ENCODE peak calls at places on chromosomes 3 and 15, in ten cellular contexts. One of them, this sample, is unnamed.
A peak's percentile ranks its signal among the peaks of the same experiment; 100 is the strongest.

GRCh38 chr3:69204315-69204957 is 82.0 kb upstream of the LMOD3 start:
- DNase-seq in effector CD4-positive, alpha-beta T cell: no peak
- DNase-seq in myocyte: peak; percentile 14
- DNase-seq in AG09309: no peak
- DNase-seq in aorta: no peak
- DNase-seq in NCI-H187: no peak
- DNase-seq in esophagus muscularis mucosa: no peak
- DNase-seq in fibroblast of the conjunctiva: no peak
- DNase-seq in posterior vena cava: no peak
- DNase-seq in GM03348: no peak
- DNase-seq in this sample: no peak

GRCh38 chr3:48564022-48564421 is 441 bp upstream of the UCN2 start:
- DNase-seq in effector CD4-positive, alpha-beta T cell: no peak
- DNase-seq in myocyte: peak; percentile 85
- DNase-seq in AG09309: peak; percentile 54
- DNase-seq in aorta: no peak
- DNase-seq in NCI-H187: no peak
- DNase-seq in esophagus muscularis mucosa: no peak
- DNase-seq in fibroblast of the conjunctiva: no peak
- DNase-seq in posterior vena cava: peak; percentile 89
- DNase-seq in GM03348: peak; percentile 82
- DNase-seq in this sample: no peak

GRCh38 chr3:71515640-71516383 is 67.7 kb downstream of the FOXP1 start:
- DNase-seq in effector CD4-positive, alpha-beta T cell: no peak
- DNase-seq in myocyte: no peak
- DNase-seq in AG09309: no peak
- DNase-seq in aorta: no peak
- DNase-seq in NCI-H187: no peak
- DNase-seq in esophagus muscularis mucosa: no peak
- DNase-seq in fibroblast of the conjunctiva: no peak
- DNase-seq in posterior vena cava: no peak
- DNase-seq in GM03348: no peak
- DNase-seq in this sample: no peak

GRCh38 chr3:50321844-50322385 is 630 bp downstream of the HYAL2 start:
- DNase-seq in effector CD4-positive, alpha-beta T cell: no peak
- DNase-seq in myocyte: no peak
- DNase-seq in AG09309: no peak
- DNase-seq in aorta: no peak
- DNase-seq in NCI-H187: peak; percentile 53
- DNase-seq in esophagus muscularis mucosa: no peak
- DNase-seq in fibroblast of the conjunctiva: no peak
- DNase-seq in posterior vena cava: no peak
- DNase-seq in GM03348: peak; percentile 24
- DNase-seq in this sample: no peak

GRCh38 chr15:99845009-99845408 is 111.8 kb upstream of the LYSMD4 start:
- DNase-seq in effector CD4-positive, alpha-beta T cell: no peak
- DNase-seq in myocyte: peak; percentile 25
- DNase-seq in AG09309: no peak
- DNase-seq in aorta: no peak
- DNase-seq in NCI-H187: no peak
- DNase-seq in esophagus muscularis mucosa: no peak
- DNase-seq in fibroblast of the conjunctiva: no peak
- DNase-seq in posterior vena cava: no peak
- DNase-seq in GM03348: no peak
- DNase-seq in this sample: no peak

GRCh38 chr15:31390777-31391486 is 64.3 kb downstream of the KLF13 start:
- DNase-seq in effector CD4-positive, alpha-beta T cell: no peak
- DNase-seq in myocyte: no peak
- DNase-seq in AG09309: no peak
- DNase-seq in aorta: no peak
- DNase-seq in NCI-H187: no peak
- DNase-seq in esophagus muscularis mucosa: peak; percentile 82
- DNase-seq in fibroblast of the conjunctiva: no peak
- DNase-seq in posterior vena cava: peak; percentile 72
- DNase-seq in GM03348: no peak
- DNase-seq in this sample: no peak

GRCh38 chr15:43215961-43216360 is 4.9 kb downstream of the EPB42 start:
- DNase-seq in effector CD4-positive, alpha-beta T cell: no peak
- DNase-seq in myocyte: peak; percentile 20
- DNase-seq in AG09309: no peak
- DNase-seq in aorta: no peak
- DNase-seq in NCI-H187: no peak
- DNase-seq in esophagus muscularis mucosa: no peak
- DNase-seq in fibroblast of the conjunctiva: no peak
- DNase-seq in posterior vena cava: peak; percentile 30
- DNase-seq in GM03348: no peak
- DNase-seq in this sample: no peak

GRCh38 chr15:54082836-54083492 is 104.7 kb downstream of the UNC13C start:
- DNase-seq in effector CD4-positive, alpha-beta T cell: no peak
- DNase-seq in myocyte: peak; percentile 17
- DNase-seq in AG09309: no peak
- DNase-seq in aorta: no peak
- DNase-seq in NCI-H187: no peak
- DNase-seq in esophagus muscularis mucosa: no peak
- DNase-seq in fibroblast of the conjunctiva: no peak
- DNase-seq in posterior vena cava: no peak
- DNase-seq in GM03348: peak; percentile 17
- DNase-seq in this sample: no peak

GRCh38 chr3:194573680-194574437 is 59.4 kb downstream of the TMEM44 start:
- DNase-seq in effector CD4-positive, alpha-beta T cell: no peak
- DNase-seq in myocyte: peak; percentile 76
- DNase-seq in AG09309: no peak
- DNase-seq in aorta: no peak
- DNase-seq in NCI-H187: no peak
- DNase-seq in esophagus muscularis mucosa: no peak
- DNase-seq in fibroblast of the conjunctiva: peak; percentile 43
- DNase-seq in posterior vena cava: no peak
- DNase-seq in GM03348: peak; percentile 52
- DNase-seq in this sample: peak; percentile 21

GRCh38 chr3:195751584-195751983 is 30.8 kb downstream of the MUC20 start:
- DNase-seq in effector CD4-positive, alpha-beta T cell: no peak
- DNase-seq in myocyte: no peak
- DNase-seq in AG09309: no peak
- DNase-seq in aorta: no peak
- DNase-seq in NCI-H187: no peak
- DNase-seq in esophagus muscularis mucosa: no peak
- DNase-seq in fibroblast of the conjunctiva: no peak
- DNase-seq in posterior vena cava: peak; percentile 32
- DNase-seq in GM03348: no peak
- DNase-seq in this sample: no peak

GRCh38 chr3:194029846-194030245 is 106.1 kb upstream of the HES1 start:
- DNase-seq in effector CD4-positive, alpha-beta T cell: no peak
- DNase-seq in myocyte: no peak
- DNase-seq in AG09309: no peak
- DNase-seq in aorta: no peak
- DNase-seq in NCI-H187: no peak
- DNase-seq in esophagus muscularis mucosa: no peak
- DNase-seq in fibroblast of the conjunctiva: no peak
- DNase-seq in posterior vena cava: no peak
- DNase-seq in GM03348: no peak
- DNase-seq in this sample: no peak

GRCh38 chr15:90818251-90819210 is 49.9 kb upstream of the FURIN start:
- DNase-seq in effector CD4-positive, alpha-beta T cell: no peak
- DNase-seq in myocyte: peak; percentile 84
- DNase-seq in AG09309: no peak
- DNase-seq in aorta: no peak
- DNase-seq in NCI-H187: peak; percentile 38
- DNase-seq in esophagus muscularis mucosa: no peak
- DNase-seq in fibroblast of the conjunctiva: no peak
- DNase-seq in posterior vena cava: no peak
- DNase-seq in GM03348: no peak
- DNase-seq in this sample: no peak

GRCh38 chr3:128922804-128923459 is 43.5 kb downstream of the ACAD9 start:
- DNase-seq in effector CD4-positive, alpha-beta T cell: peak; percentile 25
- DNase-seq in myocyte: no peak
- DNase-seq in AG09309: no peak
- DNase-seq in aorta: no peak
- DNase-seq in NCI-H187: no peak
- DNase-seq in esophagus muscularis mucosa: no peak
- DNase-seq in fibroblast of the conjunctiva: no peak
- DNase-seq in posterior vena cava: peak; percentile 7
- DNase-seq in GM03348: no peak
- DNase-seq in this sample: peak; percentile 69

GRCh38 chr3:156825795-156826143 is 384 bp upstream of the LEKR1 start:
- DNase-seq in effector CD4-positive, alpha-beta T cell: no peak
- DNase-seq in myocyte: no peak
- DNase-seq in AG09309: no peak
- DNase-seq in aorta: no peak
- DNase-seq in NCI-H187: no peak
- DNase-seq in esophagus muscularis mucosa: no peak
- DNase-seq in fibroblast of the conjunctiva: no peak
- DNase-seq in posterior vena cava: no peak
- DNase-seq in GM03348: no peak
- DNase-seq in this sample: no peak

GRCh38 chr15:40565333-40566238 is 744 bp upstream of the CCDC32 start:
- DNase-seq in effector CD4-positive, alpha-beta T cell: no peak
- DNase-seq in myocyte: no peak
- DNase-seq in AG09309: no peak
- DNase-seq in aorta: no peak
- DNase-seq in NCI-H187: no peak
- DNase-seq in esophagus muscularis mucosa: no peak
- DNase-seq in fibroblast of the conjunctiva: no peak
- DNase-seq in posterior vena cava: no peak
- DNase-seq in GM03348: no peak
- DNase-seq in this sample: no peak

GRCh38 chr15:98083203-98083910 is 122.9 kb downstream of the ARRDC4 start:
- DNase-seq in effector CD4-positive, alpha-beta T cell: no peak
- DNase-seq in myocyte: no peak
- DNase-seq in AG09309: no peak
- DNase-seq in aorta: no peak
- DNase-seq in NCI-H187: no peak
- DNase-seq in esophagus muscularis mucosa: no peak
- DNase-seq in fibroblast of the conjunctiva: no peak
- DNase-seq in posterior vena cava: no peak
- DNase-seq in GM03348: no peak
- DNase-seq in this sample: no peak

GRCh38 chr3:183244219-183244618 is 8.8 kb upstream of the B3GNT5 start:
- DNase-seq in effector CD4-positive, alpha-beta T cell: no peak
- DNase-seq in myocyte: peak; percentile 23
- DNase-seq in AG09309: no peak
- DNase-seq in aorta: no peak
- DNase-seq in NCI-H187: no peak
- DNase-seq in esophagus muscularis mucosa: no peak
- DNase-seq in fibroblast of the conjunctiva: no peak
- DNase-seq in posterior vena cava: peak; percentile 85
- DNase-seq in GM03348: no peak
- DNase-seq in this sample: no peak

GRCh38 chr3:143750856-143751255 is 97.4 kb downstream of the SLC9A9 start:
- DNase-seq in effector CD4-positive, alpha-beta T cell: no peak
- DNase-seq in myocyte: no peak
- DNase-seq in AG09309: no peak
- DNase-seq in aorta: no peak
- DNase-seq in NCI-H187: no peak
- DNase-seq in esophagus muscularis mucosa: no peak
- DNase-seq in fibroblast of the conjunctiva: no peak
- DNase-seq in posterior vena cava: no peak
- DNase-seq in GM03348: no peak
- DNase-seq in this sample: no peak

GRCh38 chr3:128813003-128813564 is 66.3 kb upstream of the ACAD9 start:
- DNase-seq in effector CD4-positive, alpha-beta T cell: no peak
- DNase-seq in myocyte: no peak
- DNase-seq in AG09309: no peak
- DNase-seq in aorta: no peak
- DNase-seq in NCI-H187: no peak
- DNase-seq in esophagus muscularis mucosa: no peak
- DNase-seq in fibroblast of the conjunctiva: no peak
- DNase-seq in posterior vena cava: no peak
- DNase-seq in GM03348: no peak
- DNase-seq in this sample: no peak

GRCh38 chr15:31473384-31474058 is 146.9 kb downstream of the KLF13 start:
- DNase-seq in effector CD4-positive, alpha-beta T cell: no peak
- DNase-seq in myocyte: no peak
- DNase-seq in AG09309: no peak
- DNase-seq in aorta: no peak
- DNase-seq in NCI-H187: no peak
- DNase-seq in esophagus muscularis mucosa: no peak
- DNase-seq in fibroblast of the conjunctiva: no peak
- DNase-seq in posterior vena cava: no peak
- DNase-seq in GM03348: no peak
- DNase-seq in this sample: no peak